ENCODE peak calls at places on chromosomes 6 and 20, in ten cellular contexts. S is small intestine; Y is upper lobe of right lung; H is AG04450; W is lung; M is CD8-positive, alpha-beta T cell; R is adipocyte; N is ovary; K is cardiac muscle cell; V is CD4-positive, CD25-positive, alpha-beta regulatory T cell. B is an unnamed sample.
A peak's percentile ranks its signal among the peaks of the same experiment; 100 is the strongest.

GRCh38 chr6:6823568-6824224 is 235.2 kb downstream of the LY86 start:
- DNase-seq in S (peak; percentile 81), Y (no peak), H (no peak), W (no peak), M (no peak), R (no peak), N (no peak), K (no peak), V (no peak), B (no peak)

GRCh38 chr6:127477648-127478047 is 18.5 kb upstream of the KIAA0408 start:
- DNase-seq in S (peak; percentile 49), Y (no peak), H (no peak), W (no peak), M (no peak), R (no peak), N (no peak), K (no peak), V (no peak), B (no peak)

GRCh38 chr6:4682431-4683159 is 93.6 kb upstream of the CDYL start:
- DNase-seq in S (no peak), Y (no peak), H (no peak), W (no peak), M (no peak), R (no peak), N (no peak), K (no peak), V (no peak), B (no peak)

GRCh38 chr6:44416103-44416502 is 28.6 kb downstream of the CDC5L start:
- DNase-seq in S (peak; percentile 20), Y (no peak), H (peak; percentile 2), W (no peak), M (no peak), R (no peak), N (no peak), K (no peak), V (no peak), B (no peak)

GRCh38 chr20:54433653-54434052 is 41.7 kb upstream of the DOK5 start:
- DNase-seq in S (no peak), Y (peak; percentile 71), H (no peak), W (no peak), M (no peak), R (no peak), N (no peak), K (no peak), V (no peak), B (peak; percentile 71)

GRCh38 chr6:132872923-132873322 is 58.6 kb downstream of the RPS12 start:
- DNase-seq in S (no peak), Y (no peak), H (no peak), W (no peak), M (no peak), R (no peak), N (no peak), K (no peak), V (no peak), B (no peak)

GRCh38 chr6:43724914-43725642 is 37.5 kb upstream of the MRPS18A start:
- DNase-seq in S (peak; percentile 86), Y (peak; percentile 96), H (peak; percentile 63), W (peak; percentile 93), M (peak; percentile 66), R (peak; percentile 95), N (peak; percentile 43), K (no peak), V (peak; percentile 9), B (peak; percentile 68)

GRCh38 chr6:23316131-23316530 is 746.8 kb downstream of the HDGFL1 start:
- DNase-seq in S (no peak), Y (no peak), H (no peak), W (no peak), M (no peak), R (no peak), N (no peak), K (no peak), V (no peak), B (no peak)

GRCh38 chr6:125984311-125984710 is 2.0 kb upstream of the TRMT11 start:
- DNase-seq in S (peak; percentile 94), Y (no peak), H (no peak), W (no peak), M (no peak), R (peak; percentile 53), N (no peak), K (no peak), V (no peak), B (no peak)

GRCh38 chr6:166167801-166168615 is at the start of gene TBXT:
- DNase-seq in S (no peak), Y (no peak), H (no peak), W (no peak), M (no peak), R (no peak), N (no peak), K (no peak), V (no peak), B (no peak)

DNA sequence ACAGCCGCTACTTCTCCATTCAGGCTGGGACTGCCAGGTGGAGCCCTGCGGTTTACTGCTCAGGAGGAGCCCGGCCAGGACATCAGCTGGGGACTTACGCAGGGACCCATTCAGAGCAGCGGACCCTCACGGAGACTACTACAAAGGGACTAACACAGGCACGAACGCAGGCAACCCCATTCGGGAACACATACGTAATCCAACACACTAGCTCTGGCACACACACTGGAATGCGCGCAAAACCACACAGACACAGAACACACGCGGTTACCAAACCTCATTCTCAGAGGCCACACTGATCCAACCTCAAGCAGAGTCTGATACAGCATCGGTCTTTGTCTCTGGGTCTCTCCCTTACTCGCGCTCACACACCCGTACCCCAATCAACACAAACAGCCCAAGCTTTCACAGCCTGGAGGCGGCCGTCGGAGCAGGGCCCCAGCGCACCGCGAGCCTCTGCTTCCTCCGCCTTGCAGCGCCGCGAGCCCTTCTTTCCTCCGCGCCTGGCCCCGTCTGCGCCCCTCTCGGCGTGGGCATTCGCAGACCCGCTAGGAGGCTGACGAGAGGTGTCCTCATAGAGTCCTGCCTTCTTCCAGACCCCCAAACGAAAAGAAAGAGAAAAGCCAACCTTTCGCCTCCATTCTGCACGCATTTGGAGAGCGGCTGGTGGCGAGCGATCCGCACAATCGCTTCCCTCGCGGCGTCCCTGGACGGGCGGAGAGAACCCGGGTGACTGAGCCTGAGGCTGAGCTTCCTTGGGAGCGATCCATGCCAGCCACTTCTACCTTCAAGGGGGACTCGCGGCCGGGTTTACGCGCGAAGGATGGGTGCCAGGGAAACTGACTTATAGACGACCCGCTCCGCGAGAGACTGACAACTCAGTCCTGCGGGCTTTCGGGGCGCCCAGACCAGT is 961 bp upstream of the SLC32A1 start:
- DNase-seq in S (no peak), Y (no peak), H (no peak), W (no peak), M (no peak), R (no peak), N (no peak), K (no peak), V (no peak), B (no peak)
- H3K27me3 ChIP-seq in S (peaks cover 73% of the 10 kb centered on the region), Y (peaks cover 94% of the 10 kb centered on the region), H (peaks cover 81% of the 10 kb centered on the region), W (peaks cover 35% of the 10 kb centered on the region), M (peaks cover 41% of the 10 kb centered on the region), R (peaks cover 94% of the 10 kb centered on the region), N (no peaks in the 10 kb centered on the region), K (peaks cover 100% of the 10 kb centered on the region), V (peaks cover 42% of the 10 kb centered on the region), B (peaks cover 24% of the 10 kb centered on the region)

GRCh38 chr20:51507357-51508036 is 35.0 kb downstream of the NFATC2 start:
- DNase-seq in S (no peak), Y (peak; percentile 48), H (no peak), W (no peak), M (no peak), R (peak; percentile 68), N (no peak), K (no peak), V (no peak), B (no peak)

GRCh38 chr20:51508158-51508557 is 34.4 kb downstream of the NFATC2 start:
- DNase-seq in S (no peak), Y (peak; percentile 59), H (no peak), W (no peak), M (no peak), R (no peak), N (no peak), K (no peak), V (no peak), B (no peak)

GRCh38 chr20:51510169-51510568 is 32.4 kb downstream of the NFATC2 start:
- DNase-seq in S (no peak), Y (no peak), H (no peak), W (no peak), M (no peak), R (no peak), N (no peak), K (peak; percentile 35), V (no peak), B (no peak)

GRCh38 chr20:51509208-51509607 is 33.3 kb downstream of the NFATC2 start:
- DNase-seq in S (no peak), Y (no peak), H (no peak), W (no peak), M (no peak), R (no peak), N (no peak), K (no peak), V (no peak), B (no peak)

DNA sequence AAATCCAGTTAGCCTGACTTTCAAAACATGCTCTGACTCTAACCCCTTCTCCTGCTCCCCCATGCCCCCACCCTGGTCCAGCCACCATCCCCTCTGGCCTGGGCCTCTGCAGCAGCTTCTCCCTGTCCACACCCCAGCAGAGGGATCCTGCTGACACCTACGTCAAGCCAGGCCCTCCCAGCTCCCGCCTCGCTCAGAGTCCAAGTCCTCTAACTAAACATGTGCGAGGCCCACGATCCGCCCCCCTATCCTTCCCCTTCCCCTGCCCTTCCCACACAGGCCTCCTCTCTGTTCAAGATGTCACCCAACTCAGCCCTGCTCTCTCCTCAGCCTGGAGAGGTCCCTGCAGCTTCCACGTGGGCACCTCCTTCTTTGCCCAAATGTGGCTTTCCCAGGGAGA is 33.7 kb downstream of the NFATC2 start:
- DNase-seq in S (no peak), Y (no peak), H (no peak), W (no peak), M (no peak), R (no peak), N (no peak), K (peak; percentile 71), V (no peak), B (no peak)
- H3K27me3 ChIP-seq in S (no peaks in the 10 kb centered on the region), Y (no peaks in the 10 kb centered on the region), H (no peaks in the 10 kb centered on the region), W (no peaks in the 10 kb centered on the region), M (no peaks in the 10 kb centered on the region), R (peaks cover 5% of the 10 kb centered on the region), N (no peaks in the 10 kb centered on the region), K (no peaks in the 10 kb centered on the region), V (no peaks in the 10 kb centered on the region), B (no peaks in the 10 kb centered on the region)

GRCh38 chr6:30096829-30097228 is 16.1 kb downstream of the TRIM31 start:
- DNase-seq in S (no peak), Y (no peak), H (no peak), W (no peak), M (no peak), R (no peak), N (no peak), K (no peak), V (no peak), B (no peak)
- H3K27me3 ChIP-seq in S (peaks cover 14% of the 10 kb centered on the region), Y (peaks cover 14% of the 10 kb centered on the region), H (peaks cover 55% of the 10 kb centered on the region), W (no peaks in the 10 kb centered on the region), M (no peaks in the 10 kb centered on the region), R (peaks cover 35% of the 10 kb centered on the region), N (no peaks in the 10 kb centered on the region), K (peaks cover 92% of the 10 kb centered on the region), V (peaks cover 55% of the 10 kb centered on the region), B (peaks cover 6% of the 10 kb centered on the region)

DNA sequence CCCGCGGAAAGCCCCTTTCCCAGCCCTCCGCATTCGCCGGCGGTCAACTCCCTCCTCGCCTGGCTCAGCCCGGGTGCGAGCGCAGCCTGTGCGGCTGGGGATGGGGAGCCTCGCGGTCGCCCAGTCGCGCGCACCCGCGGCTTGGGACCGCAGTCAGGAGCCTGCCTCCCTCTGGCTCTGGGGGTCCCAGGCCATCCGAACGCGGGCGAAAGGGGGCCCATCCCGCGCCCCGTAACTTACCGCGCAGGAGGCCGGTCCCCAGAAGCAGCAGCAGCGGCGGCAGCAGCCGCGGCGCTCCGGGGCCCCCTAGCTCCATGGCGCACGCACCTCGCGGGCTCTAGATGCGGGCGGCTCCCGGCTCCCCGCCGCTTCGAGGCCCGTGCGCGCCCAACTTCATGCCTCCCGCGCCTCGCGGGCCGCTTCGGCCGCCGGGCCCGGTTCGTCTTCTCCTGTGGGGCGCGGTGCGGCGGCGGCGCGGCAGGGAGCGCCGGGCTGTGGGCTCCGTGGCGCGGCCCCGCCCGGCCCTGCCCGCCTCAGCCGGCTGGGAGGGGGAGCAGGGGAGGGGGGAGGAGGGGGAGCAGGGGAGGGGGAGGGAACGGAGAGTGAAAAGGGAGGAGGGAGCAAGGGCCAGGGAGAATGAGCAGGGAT is at the start of gene CHRNA4:
- DNase-seq in S (no peak), Y (no peak), H (no peak), W (no peak), M (no peak), R (no peak), N (no peak), K (peak; percentile 40), V (no peak), B (no peak)
- H3K27me3 ChIP-seq in S (peaks cover 11% of the 10 kb centered on the region), Y (peaks cover 64% of the 10 kb centered on the region), H (peaks cover 11% of the 10 kb centered on the region), W (peaks cover 17% of the 10 kb centered on the region), M (peaks cover 6% of the 10 kb centered on the region), R (peaks cover 41% of the 10 kb centered on the region), N (no peaks in the 10 kb centered on the region), K (peaks cover 67% of the 10 kb centered on the region), V (no peaks in the 10 kb centered on the region), B (no peaks in the 10 kb centered on the region)

B was measured in pancreas.